ENCODE peak calls at places on chromosomes 12 and 14, in eight cellular contexts. J, I, M, L, F, K, U and A are unnamed samples.
A peak's percentile ranks its signal among the peaks of the same experiment; 100 is the strongest.

GRCh38 chr12:47088021-47088944 is 8.5 kb upstream of the AMIGO2 start:
- DNase-seq in J (peak; percentile 88), I (no peak), M (no peak), L (no peak), F (no peak), K (no peak), U (no peak), A (no peak)

GRCh38 chr12:39441963-39442894 is 691 bp downstream of the KIF21A start:
- DNase-seq in J (peak; percentile 48), I (peak; percentile 43), M (peak; percentile 56), L (peak; percentile 48), F (peak; percentile 63), K (no peak), U (peak; percentile 36), A (peak; percentile 17)

GRCh38 chr14:104448721-104449120 is 130.8 kb upstream of the C14orf180 start:
- DNase-seq in J (no peak), I (no peak), M (no peak), L (no peak), F (no peak), K (no peak), U (no peak), A (no peak)

GRCh38 chr14:90674716-90675115 is 141.5 kb downstream of the TTC7B start:
- DNase-seq in J (no peak), I (no peak), M (no peak), L (no peak), F (no peak), K (no peak), U (no peak), A (no peak)

GRCh38 chr12:3747543-3747942 is 5.4 kb downstream of the CRACR2A start:
- DNase-seq in J (no peak), I (no peak), M (peak; percentile 8), L (no peak), F (no peak), K (no peak), U (no peak), A (no peak)

GRCh38 chr12:120094485-120094884 is 22.1 kb downstream of the RAB35 start:
- DNase-seq in J (no peak), I (no peak), M (no peak), L (no peak), F (no peak), K (no peak), U (no peak), A (no peak)

GRCh38 chr14:94334837-94335236 is 11.7 kb upstream of the SERPINA6 start:
- DNase-seq in J (peak; percentile 23), I (no peak), M (no peak), L (no peak), F (no peak), K (no peak), U (no peak), A (no peak)

GRCh38 chr14:94485944-94486841 is 10.2 kb upstream of the SERPINA9 start:
- DNase-seq in J (peak; percentile 34), I (peak; percentile 6), M (peak; percentile 93), L (peak; percentile 56), F (peak; percentile 88), K (peak; percentile 18), U (peak; percentile 27), A (peak; percentile 22)

GRCh38 chr12:6452245-6452731 is 446 bp downstream of the TAPBPL start:
- DNase-seq in J (no peak), I (no peak), M (no peak), L (peak; percentile 60), F (peak; percentile 14), K (no peak), U (no peak), A (no peak)

GRCh38 chr12:6450869-6451347 is 934 bp upstream of the TAPBPL start:
- DNase-seq in J (no peak), I (no peak), M (peak; percentile 69), L (no peak), F (no peak), K (no peak), U (no peak), A (no peak)

GRCh38 chr12:6451348-6452244 is at the start of gene TAPBPL:
- DNase-seq in J (peak; percentile 84), I (peak; percentile 85), M (peak; percentile 73), L (peak; percentile 90), F (peak; percentile 89), K (no peak), U (peak; percentile 86), A (peak; percentile 77)

GRCh38 chr12:6450091-6450868 is 1.6 kb upstream of the TAPBPL start:
- DNase-seq in J (no peak), I (no peak), M (no peak), L (no peak), F (peak; percentile 66), K (no peak), U (no peak), A (no peak)

GRCh38 chr12:6452908-6453630 is 1.2 kb downstream of the TAPBPL start:
- DNase-seq in J (no peak), I (peak; percentile 57), M (no peak), L (peak; percentile 53), F (no peak), K (no peak), U (peak; percentile 39), A (no peak)
- H3K27ac ChIP-seq in J (peak overlapping the region; percentile 87), I (no peak overlapping the region), M (no peak overlapping the region), L (peak overlapping the region; percentile 98), F (peak overlapping the region; percentile 91), K (no peak overlapping the region), U (peak overlapping the region; percentile 99), A (peak overlapping the region; percentile 99)

GRCh38 chr12:103879048-103879692 is 38.1 kb upstream of the NT5DC3 start:
- DNase-seq in J (no peak), I (no peak), M (no peak), L (no peak), F (no peak), K (no peak), U (no peak), A (no peak)

GRCh38 chr12:103879878-103880277 is 38.8 kb upstream of the NT5DC3 start:
- DNase-seq in J (no peak), I (no peak), M (no peak), L (no peak), F (no peak), K (no peak), U (no peak), A (no peak)

GRCh38 chr12:103881261-103881660 is 40.2 kb upstream of the NT5DC3 start:
- DNase-seq in J (no peak), I (no peak), M (no peak), L (no peak), F (no peak), K (no peak), U (no peak), A (no peak)

GRCh38 chr12:103877934-103878510 is 37.0 kb upstream of the NT5DC3 start:
- DNase-seq in J (peak; percentile 48), I (peak; percentile 48), M (peak; percentile 74), L (peak; percentile 62), F (peak; percentile 83), K (peak; percentile 29), U (no peak), A (peak; percentile 31)

DNA sequence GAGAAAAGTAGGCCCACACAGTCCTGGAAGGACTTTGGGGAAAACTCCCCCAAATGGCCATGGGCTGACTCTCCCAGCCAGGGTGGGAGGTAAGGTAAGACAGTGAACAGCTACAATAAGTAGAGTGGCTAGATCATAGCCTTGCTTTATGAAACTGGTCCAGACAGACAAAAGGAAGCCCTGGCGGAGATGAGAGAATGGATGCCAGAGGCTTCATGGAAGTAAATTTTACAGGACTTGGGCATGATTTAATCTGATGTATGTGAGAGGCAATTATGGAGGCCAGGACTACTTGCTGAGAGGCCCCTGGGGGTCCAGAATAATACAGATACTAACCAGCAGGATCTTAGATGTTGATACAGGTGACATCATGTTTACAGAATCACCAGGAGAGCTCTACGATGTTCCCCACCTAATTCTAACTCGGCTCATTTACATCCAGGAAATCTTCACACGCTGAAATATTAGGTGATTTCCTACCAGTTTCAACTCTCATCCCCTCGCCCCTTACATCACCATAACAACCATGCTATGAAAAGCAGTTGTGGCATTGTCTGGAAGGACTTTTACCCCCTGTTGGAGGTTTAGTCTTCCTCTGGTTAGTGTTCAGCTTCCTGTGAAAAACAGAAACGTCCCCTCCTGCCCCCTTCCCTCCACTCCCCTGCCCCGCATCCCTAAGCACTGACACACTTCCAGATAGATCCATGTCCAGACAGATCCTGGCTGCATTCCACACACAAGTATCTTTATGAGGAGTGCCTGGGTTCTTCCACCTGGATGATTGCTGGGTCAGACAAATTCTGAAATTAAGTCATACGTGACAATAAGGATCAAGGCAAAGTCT is 39.5 kb upstream of the NT5DC3 start:
- DNase-seq in J (no peak), I (no peak), M (no peak), L (no peak), F (no peak), K (no peak), U (no peak), A (no peak)
- H3K27me3 ChIP-seq in J (no peaks in the 10 kb centered on the region), I (no peaks in the 10 kb centered on the region), M (no peaks in the 10 kb centered on the region), L (no peaks in the 10 kb centered on the region), F (no peaks in the 10 kb centered on the region), K (no peaks in the 10 kb centered on the region), U (no peaks in the 10 kb centered on the region), A (no peaks in the 10 kb centered on the region)

GRCh38 chr12:131007794-131008460 is 54.2 kb downstream of the ADGRD1 start:
- DNase-seq in J (no peak), I (no peak), M (no peak), L (no peak), F (no peak), K (no peak), U (no peak), A (no peak)

GRCh38 chr12:131008461-131009270 is 55.0 kb downstream of the ADGRD1 start:
- DNase-seq in J (no peak), I (no peak), M (no peak), L (no peak), F (no peak), K (no peak), U (no peak), A (no peak)

GRCh38 chr12:131006036-131006735 is 52.5 kb downstream of the ADGRD1 start:
- DNase-seq in J (no peak), I (no peak), M (no peak), L (no peak), F (no peak), K (no peak), U (no peak), A (no peak)

GRCh38 chr12:131005161-131006035 is 51.7 kb downstream of the ADGRD1 start:
- DNase-seq in J (no peak), I (no peak), M (no peak), L (no peak), F (no peak), K (no peak), U (no peak), A (no peak)

GRCh38 chr12:131007031-131007793 is 53.5 kb downstream of the ADGRD1 start:
- DNase-seq in J (no peak), I (no peak), M (no peak), L (no peak), F (peak; percentile 21), K (no peak), U (peak; percentile 71), A (no peak)
- TF ChIP-seq CTCF in J (no peak), I (no peak), M (no peak), L (no peak), F (no peak), K (no peak), U (no peak), A (no peak)

GRCh38 chr12:129371268-129371667 is 518.0 kb downstream of the GLT1D1 start:
- DNase-seq in J (no peak), I (no peak), M (no peak), L (no peak), F (no peak), K (no peak), U (no peak), A (no peak)
- H3K27ac ChIP-seq in J (no peak overlapping the region), I (no peak overlapping the region), M (no peak overlapping the region), L (no peak overlapping the region), F (no peak overlapping the region), K (no peak overlapping the region), U (no peak overlapping the region), A (no peak overlapping the region)